ENCODE peak calls at places on chromosomes 13 and 19, in five cellular contexts. O is SJSA1, H is bronchial epithelial cell, F is IMR-90, J is brain microvascular endothelial cell. Y is an unnamed sample.

GRCh38 chr19:44607049-44607448 is 6.3 kb upstream of the IGSF23 start:
- DNase-seq in O (no peak), H (peak; percentile 82), F (peak; percentile 62), J (peak; percentile 31), Y (no peak)

GRCh38 chr13:71290963-71291937 is 575.8 kb downstream of the DACH1 start:
- DNase-seq in O (peak; percentile 39), H (peak; percentile 38), F (peak; percentile 1), J (peak; percentile 11), Y (no peak)

GRCh38 chr19:8655340-8655709 is 24.9 kb downstream of the NFILZ start:
- DNase-seq in O (no peak), H (no peak), F (no peak), J (no peak), Y (no peak)

GRCh38 chr19:18629166-18630088 is 7.4 kb upstream of the KLHL26 start:
- DNase-seq in O (no peak), H (no peak), F (no peak), J (no peak), Y (no peak)

GRCh38 chr19:55176116-55176515 is 4.0 kb downstream of the SYT5 start:
- DNase-seq in O (no peak), H (no peak), F (no peak), J (no peak), Y (no peak)

GRCh38 chr13:65959305-65959704 is 1270.8 kb downstream of the PCDH9 start:
- DNase-seq in O (no peak), H (peak; percentile 62), F (peak; percentile 28), J (no peak), Y (no peak)

GRCh38 chr19:46975918-46976782 is 43.5 kb upstream of the NPAS1 start:
- DNase-seq in O (peak; percentile 90), H (peak; percentile 77), F (peak; percentile 93), J (peak; percentile 92), Y (peak; percentile 73)

GRCh38 chr19:51122112-51122981 is 2.4 kb upstream of the SIGLEC9 start:
- DNase-seq in O (no peak), H (peak; percentile 12), F (no peak), J (peak; percentile 38), Y (no peak)

GRCh38 chr13:97108535-97108910 is 113.6 kb upstream of the MBNL2 start:
- DNase-seq in O (no peak), H (no peak), F (peak; percentile 49), J (peak; percentile 46), Y (no peak)

GRCh38 chr19:43782311-43782660 is 1.5 kb upstream of the KCNN4 start:
- DNase-seq in O (no peak), H (no peak), F (no peak), J (no peak), Y (no peak)

GRCh38 chr13:28380319-28380718 is 114.6 kb downstream of the FLT1 start:
- DNase-seq in O (no peak), H (no peak), F (no peak), J (no peak), Y (no peak)

GRCh38 chr13:112328936-112329335 is 47.2 kb upstream of the SPACA7 start:
- DNase-seq in O (no peak), H (no peak), F (no peak), J (no peak), Y (no peak)

GRCh38 chr13:41682766-41683165 is 225.4 kb downstream of the RGCC start:
- DNase-seq in O (no peak), H (no peak), F (no peak), J (no peak), Y (no peak)

GRCh38 chr13:21240586-21240985 is 64.1 kb downstream of the MRPL57 start:
- DNase-seq in O (no peak), H (peak; percentile 33), F (peak; percentile 58), J (peak; percentile 20), Y (no peak)

GRCh38 chr19:1905071-1905862 is at the start of the genes ADAT3 and SCAMP4:
- DNase-seq in O (peak; percentile 100), H (peak; percentile 94), F (peak; percentile 99), J (peak; percentile 98), Y (peak; percentile 96)

GRCh38 chr19:33947565-33947964 is 150.9 kb downstream of the KCTD15 start:
- DNase-seq in O (no peak), H (peak; percentile 1), F (no peak), J (no peak), Y (no peak)

GRCh38 chr19:45443462-45444317 is 20.0 kb upstream of the ERCC1 start:
- DNase-seq in O (peak; percentile 99), H (peak; percentile 84), F (peak; percentile 82), J (peak; percentile 91), Y (no peak)

GRCh38 chr13:110506859-110507566 is 54.5 kb downstream of the RAB20 start:
- DNase-seq in O (no peak), H (peak; percentile 71), F (peak; percentile 10), J (no peak), Y (no peak)

GRCh38 chr13:60134376-60134775 is 29.4 kb downstream of the DIAPH3 start:
- DNase-seq in O (no peak), H (no peak), F (no peak), J (no peak), Y (no peak)

GRCh38 chr13:66099825-66100224 is 1130.3 kb downstream of the PCDH9 start:
- DNase-seq in O (no peak), H (no peak), F (no peak), J (no peak), Y (no peak)

GRCh38 chr13:80884031-80884785 is 543.3 kb upstream of the SPRY2 start:
- DNase-seq in O (no peak), H (peak; percentile 10), F (no peak), J (no peak), Y (no peak)

GRCh38 chr13:80877209-80877943 is 536.5 kb upstream of the SPRY2 start:
- DNase-seq in O (no peak), H (no peak), F (no peak), J (no peak), Y (no peak)

GRCh38 chr13:80883545-80883944 is 542.6 kb upstream of the SPRY2 start:
- DNase-seq in O (no peak), H (no peak), F (no peak), J (no peak), Y (no peak)

GRCh38 chr13:80877944-80878241 is 537.0 kb upstream of the SPRY2 start:
- DNase-seq in O (no peak), H (no peak), F (no peak), J (no peak), Y (no peak)

DNA sequence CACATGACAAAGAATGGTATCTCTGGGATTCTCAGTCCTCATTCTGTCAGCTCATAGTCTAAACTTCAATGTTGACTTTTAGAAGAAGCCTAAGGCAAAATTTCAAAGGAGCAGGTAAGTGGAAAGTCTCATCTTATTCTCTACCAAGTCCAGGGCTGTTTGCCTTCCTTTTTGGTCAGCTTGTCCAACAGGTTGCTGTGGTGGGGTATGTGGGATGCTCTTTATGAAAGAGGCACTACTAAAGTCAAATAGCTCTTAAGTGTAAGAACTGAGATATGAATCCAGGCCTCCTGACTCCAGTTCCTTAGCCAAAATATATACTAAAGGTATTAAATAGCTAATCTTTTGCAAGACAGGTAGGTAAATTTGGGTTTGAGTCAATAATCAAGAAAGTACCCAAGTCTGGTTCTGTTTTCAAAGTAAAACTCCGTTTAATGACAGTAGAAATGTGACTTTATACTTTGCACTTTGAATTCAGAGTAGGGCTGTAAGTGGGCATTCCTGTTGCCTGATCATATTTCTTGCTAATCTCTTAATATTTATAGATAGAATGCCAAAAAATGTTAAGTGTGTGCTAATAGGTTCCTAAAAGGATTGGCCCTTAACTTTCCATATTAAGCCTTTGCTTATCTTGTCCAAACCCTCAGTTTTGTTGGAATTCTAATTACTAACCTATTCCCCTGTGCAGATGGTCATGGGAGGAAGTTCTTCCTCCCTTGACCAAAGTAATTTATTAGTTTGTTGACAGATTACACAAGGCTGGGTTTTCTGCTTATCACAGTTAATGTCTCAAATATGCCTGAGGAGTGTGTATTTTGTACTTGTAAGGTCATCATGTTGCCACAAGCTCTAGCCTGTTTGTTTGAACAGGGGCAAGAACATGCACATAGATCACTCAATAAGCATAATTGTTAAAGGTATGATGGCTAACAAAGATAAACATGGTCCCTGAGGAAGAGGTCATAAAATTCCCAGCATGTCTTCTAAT is 540.9 kb upstream of the SPRY2 start:
- DNase-seq in O (no peak), H (peak; percentile 91), F (no peak), J (no peak), Y (no peak)
- H3K4me3 ChIP-seq in O (no peak overlapping the region), H (no peak overlapping the region), F (no peak overlapping the region), J (no peak overlapping the region), Y (no peak overlapping the region)

GRCh38 chr19:10107254-10107653 is 1.1 kb downstream of the PPAN start:
- DNase-seq in O (no peak), H (no peak), F (no peak), J (no peak), Y (no peak)
- H3K4me3 ChIP-seq in O (peak overlapping the region; percentile 87), H (peak overlapping the region; percentile 95), F (peak overlapping the region; percentile 76), J (peak overlapping the region; percentile 89), Y (peak overlapping the region; percentile 90)

DNA sequence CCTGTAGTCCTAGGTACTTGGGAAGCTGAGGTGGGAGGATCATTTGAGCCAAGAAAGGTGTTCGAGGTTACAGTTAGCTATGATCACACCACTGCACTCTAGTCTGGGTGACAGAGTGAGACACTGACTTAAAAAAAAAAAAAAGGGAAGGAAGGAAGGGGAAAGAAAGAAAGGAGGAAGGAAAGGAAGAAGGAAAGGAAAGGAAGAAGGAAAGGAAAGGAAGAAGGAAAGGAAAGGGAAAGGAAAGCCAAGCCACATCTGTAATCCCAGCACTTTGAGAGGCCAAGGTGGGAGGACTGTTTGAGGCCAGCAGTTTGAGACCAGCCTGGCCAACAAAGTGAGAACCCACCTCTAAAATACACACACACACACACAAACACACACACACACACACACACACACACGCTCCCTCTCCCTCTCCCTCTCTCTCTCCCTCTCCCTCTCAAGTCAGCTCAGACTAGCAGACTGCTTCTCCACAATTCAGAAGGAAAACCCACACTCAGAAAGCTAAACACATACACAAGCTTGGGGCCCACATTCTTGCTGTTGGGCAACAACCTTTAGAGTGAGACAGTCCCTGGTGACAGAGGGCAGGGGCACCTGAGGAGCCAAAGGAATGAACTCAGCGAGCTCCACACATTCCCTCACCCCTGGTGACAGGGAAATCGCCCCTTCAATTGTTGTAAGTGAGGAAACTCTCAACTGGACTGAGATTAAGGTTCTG is 2.7 kb downstream of the ZNF709 start:
- DNase-seq in O (no peak), H (no peak), F (no peak), J (no peak), Y (no peak)
- H3K4me3 ChIP-seq in O (no peak overlapping the region), H (no peak overlapping the region), F (no peak overlapping the region), J (no peak overlapping the region), Y (no peak overlapping the region)

GRCh38 chr13:80553041-80553440 is 212.1 kb upstream of the SPRY2 start:
- DNase-seq in O (no peak), H (no peak), F (no peak), J (no peak), Y (no peak)
- H3K4me3 ChIP-seq in O (no peak overlapping the region), H (no peak overlapping the region), F (no peak overlapping the region), J (no peak overlapping the region), Y (no peak overlapping the region)